ENCODE peak calls at places on chromosomes 11 and 22, in five cellular contexts. D is pancreas, T is cardiac fibroblast, H is MM.1S, M is A673. A is an unnamed sample.

GRCh38 chr22:45441158-45441557 is 27.7 kb downstream of the RIBC2 start:
- DNase-seq in D (peak), T (peak), H (peak), M (peak), A (no peak)

GRCh38 chr11:94171693-94172440 is 43.2 kb downstream of the PANX1 start:
- DNase-seq in D (no peak), T (peak), H (peak), M (peak), A (no peak)

GRCh38 chr11:119029340-119030028 is 1.2 kb downstream of the SLC37A4 start:
- DNase-seq in D (peak), T (no peak), H (peak), M (no peak), A (no peak)

GRCh38 chr11:45859661-45860140 is 12.4 kb downstream of the CRY2 start:
- DNase-seq in D (peak), T (peak), H (no peak), M (peak), A (no peak)

GRCh38 chr11:6925636-6926207 is 504 bp upstream of the ZNF215 start:
- DNase-seq in D (no peak), T (peak), H (no peak), M (peak), A (no peak)

GRCh38 chr11:28107331-28107725 is 628 bp downstream of the KIF18A start:
- DNase-seq in D (peak), T (peak), H (peak), M (no peak), A (no peak)

GRCh38 chr11:112748713-112749481 is 212.3 kb upstream of the NCAM1 start:
- DNase-seq in D (no peak), T (no peak), H (no peak), M (no peak), A (no peak)

GRCh38 chr11:7622731-7623130 is 50.6 kb downstream of the CYB5R2 start:
- DNase-seq in D (no peak), T (no peak), H (no peak), M (no peak), A (no peak)

GRCh38 chr11:122375687-122376399 is 259.8 kb upstream of the BLID start:
- DNase-seq in D (no peak), T (peak), H (no peak), M (no peak), A (no peak)

GRCh38 chr22:37282385-37282677 is at the start of gene CYTH4:
- DNase-seq in D (no peak), T (peak), H (no peak), M (no peak), A (peak)

GRCh38 chr11:19241260-19242183 is 777 bp upstream of the E2F8 start:
- DNase-seq in D (no peak), T (no peak), H (peak), M (peak), A (no peak)

GRCh38 chr11:68798221-68798813 is 43.4 kb downstream of the CPT1A start:
- DNase-seq in D (peak), T (peak), H (no peak), M (peak), A (no peak)

GRCh38 chr11:31873115-31873514 is 62.0 kb upstream of the PAX6 start:
- DNase-seq in D (no peak), T (no peak), H (no peak), M (no peak), A (no peak)

GRCh38 chr11:69808708-69809107 is 10.5 kb downstream of the FGF3 start:
- DNase-seq in D (no peak), T (no peak), H (no peak), M (peak), A (no peak)

GRCh38 chr11:113447621-113448310 is 27.4 kb downstream of the DRD2 start:
- DNase-seq in D (no peak), T (peak), H (no peak), M (peak), A (no peak)

GRCh38 chr11:71266114-71266833 is 13.9 kb upstream of the SHANK2 start:
- DNase-seq in D (no peak), T (no peak), H (no peak), M (no peak), A (no peak)

GRCh38 chr11:117090111-117090706 is 8.0 kb downstream of the SIK3 start:
- DNase-seq in D (no peak), T (no peak), H (no peak), M (no peak), A (no peak)

GRCh38 chr11:35122308-35122707 is 16.7 kb upstream of the CD44 start:
- DNase-seq in D (no peak), T (no peak), H (no peak), M (no peak), A (no peak)
- H3K4me3 ChIP-seq in D (no peak), T (no peak), H (no peak), M (no peak), A (no peak)

DNA sequence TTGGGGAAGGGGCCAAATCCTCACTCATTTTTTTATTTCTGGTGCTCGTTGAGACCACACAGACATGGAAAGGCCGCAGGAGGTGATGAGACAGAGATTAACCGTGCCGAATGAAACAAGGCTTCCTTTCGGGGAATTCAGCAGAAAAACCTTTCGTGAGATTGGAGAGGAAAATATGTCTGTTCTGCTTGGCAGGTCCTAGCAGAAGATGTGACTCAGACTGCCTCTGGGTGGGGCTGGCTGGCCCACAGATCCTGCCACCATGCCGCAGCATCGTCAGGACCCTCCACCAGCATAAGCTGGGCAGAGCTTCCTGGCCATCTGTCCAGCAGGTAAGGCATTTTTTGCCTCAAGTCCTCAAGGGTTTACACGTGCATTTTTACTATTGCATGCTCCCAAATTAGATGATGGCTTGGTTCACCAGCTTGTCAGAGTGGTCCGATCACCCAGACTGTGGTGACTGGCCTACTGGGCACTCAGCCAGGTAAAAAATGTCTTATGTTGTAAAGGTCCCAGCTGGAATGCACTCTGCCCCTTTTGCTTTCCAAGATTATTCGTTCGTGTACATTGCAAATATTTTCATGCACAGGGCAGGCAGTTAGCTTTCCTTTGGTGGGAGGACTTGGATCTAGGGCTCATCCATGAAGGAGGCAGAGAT is 1.5 kb downstream of the DDB2 start:
- DNase-seq in D (peak), T (peak), H (peak), M (peak), A (peak)
- TF ChIP-seq CTCF in D (no peak), T (no peak), H (peak), M (peak), A (peak)

DNA sequence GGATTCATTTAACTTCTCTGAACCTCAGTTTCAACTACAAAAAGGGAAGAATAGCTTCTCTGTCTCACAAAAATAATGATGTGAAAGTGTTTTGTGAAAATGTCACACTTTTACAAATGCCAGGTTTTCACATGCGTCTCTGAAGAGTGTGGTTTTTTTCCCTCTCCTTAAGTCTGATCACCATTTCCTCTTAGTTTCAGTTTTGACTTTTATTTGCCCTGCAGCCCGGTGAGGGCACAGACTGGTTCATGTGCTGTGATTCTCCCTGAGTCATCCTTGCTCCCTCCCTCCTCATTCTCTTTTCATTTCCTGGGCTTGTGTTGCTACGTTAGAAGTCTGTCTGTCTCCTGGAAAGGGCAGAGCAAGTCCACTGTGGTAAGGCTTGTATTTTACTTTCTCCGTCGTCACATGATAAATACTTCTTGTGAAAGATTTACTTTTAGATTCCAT is 67.8 kb downstream of the BID start:
- DNase-seq in D (no peak), T (peak), H (peak), M (peak), A (peak)
- H3K4me3 ChIP-seq in D (peak), T (peak), H (no peak), M (peak), A (no peak)

GRCh38 chr11:109378049-109378448 is 43.9 kb upstream of the C11orf87 start:
- DNase-seq in D (no peak), T (no peak), H (no peak), M (no peak), A (no peak)
- TF ChIP-seq CTCF in D (no peak), T (no peak), H (no peak), M (no peak), A (no peak)

DNA sequence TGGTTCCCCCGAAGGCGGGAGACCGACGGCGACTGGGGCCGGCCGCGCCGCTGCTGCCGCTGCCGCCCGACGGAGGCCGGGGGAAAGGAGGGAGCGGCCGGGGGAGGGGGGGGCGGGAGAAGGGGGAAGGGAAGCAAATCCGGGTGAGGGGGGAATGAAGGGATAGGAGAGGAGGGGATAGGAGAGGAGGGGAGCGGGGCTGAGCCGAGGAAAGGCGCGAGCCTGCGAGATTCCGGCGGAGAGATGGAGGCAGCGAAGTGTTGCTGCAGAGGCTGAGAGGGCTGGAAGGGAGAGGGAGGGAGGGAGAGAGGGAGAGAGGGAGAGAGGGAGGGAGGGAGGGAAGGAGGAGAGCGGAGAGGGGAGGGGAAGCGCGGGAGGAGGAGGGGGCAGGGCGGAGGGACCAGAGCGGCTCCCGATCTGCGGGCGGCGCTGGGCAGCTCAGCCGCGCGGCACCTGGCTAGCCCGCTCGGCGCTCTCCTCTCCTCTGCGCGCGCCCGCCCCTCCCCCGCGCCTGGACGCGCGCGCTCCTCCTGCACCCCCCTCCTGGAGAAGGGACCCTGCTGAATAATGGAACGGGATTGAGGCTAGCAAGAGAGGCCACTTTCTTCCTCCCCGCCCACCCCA is 52.4 kb downstream of the SLC22A12 start:
- DNase-seq in D (no peak), T (no peak), H (no peak), M (peak), A (no peak)
- H3K4me3 ChIP-seq in D (peak), T (no peak), H (no peak), M (peak), A (no peak)

GRCh38 chr11:125724125-125724524 is 22.0 kb upstream of the PATE1 start:
- DNase-seq in D (no peak), T (peak), H (no peak), M (peak), A (no peak)
- TF ChIP-seq CTCF in D (no peak), T (peak), H (no peak), M (peak), A (peak)

GRCh38 chr22:47474895-47475294 is 712.4 kb downstream of the TBC1D22A start:
- DNase-seq in D (no peak), T (no peak), H (no peak), M (no peak), A (no peak)

GRCh38 chr22:47474464-47474863 is 712.0 kb downstream of the TBC1D22A start:
- DNase-seq in D (no peak), T (no peak), H (peak), M (no peak), A (no peak)

GRCh38 chr22:47476226-47476625 is 713.8 kb downstream of the TBC1D22A start:
- DNase-seq in D (no peak), T (no peak), H (no peak), M (no peak), A (no peak)

GRCh38 chr22:47472636-47473035 is 710.2 kb downstream of the TBC1D22A start:
- DNase-seq in D (no peak), T (no peak), H (no peak), M (no peak), A (no peak)
- H3K4me3 ChIP-seq in D (no peak), T (no peak), H (no peak), M (no peak), A (no peak)

DNA sequence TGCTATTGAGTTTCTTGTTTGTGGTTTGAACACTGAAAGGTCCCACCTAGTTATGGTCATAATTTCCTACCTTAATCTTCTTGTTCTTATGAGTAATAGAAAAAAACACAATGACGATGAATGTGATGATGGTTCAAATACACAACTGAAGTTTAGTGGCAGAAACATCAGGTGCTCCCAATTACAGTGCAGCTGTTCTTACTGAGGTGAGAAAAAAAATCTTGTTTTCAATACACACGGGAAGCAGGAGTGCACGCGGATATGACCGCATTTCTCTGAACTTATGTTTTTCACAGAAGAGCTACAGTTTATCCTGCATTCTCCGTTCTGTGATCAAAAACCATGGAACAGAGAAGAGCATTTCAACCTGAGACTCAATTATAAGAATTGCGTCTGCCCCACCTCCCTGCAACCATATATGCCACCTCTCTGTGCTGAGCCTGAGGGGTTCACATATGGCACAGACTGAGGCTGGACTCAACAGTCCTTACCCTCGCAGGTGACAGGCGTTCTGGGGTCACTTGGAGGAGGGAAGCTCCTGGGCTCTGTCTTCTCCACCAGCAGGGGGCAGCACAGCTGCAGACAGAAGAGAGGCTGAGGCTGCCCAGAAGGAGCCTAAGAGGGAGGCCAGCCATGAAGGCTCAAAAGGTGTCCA is 99.7 kb upstream of the IGLL5 start:
- DNase-seq in D (peak), T (peak), H (peak), M (peak), A (peak)
- TF ChIP-seq CTCF in D (peak), T (peak), H (peak), M (peak), A (peak)

GRCh38 chr11:73539506-73540084 is 58.3 kb downstream of the FAM168A start:
- DNase-seq in D (no peak), T (no peak), H (no peak), M (no peak), A (no peak)
- H3K4me3 ChIP-seq in D (no peak), T (no peak), H (no peak), M (no peak), A (no peak)

A was measured in GM12864.